ENCODE peak calls at places on chromosomes 3 and 15, in six cellular contexts. P is GM12878, R is upper lobe of right lung, N is IMR-90, G is A549, S is psoas muscle. W is an unnamed sample.
A peak's percentile ranks its signal among the peaks of the same experiment; 100 is the strongest.

GRCh38 chr3:35641920-35642532 is 2.7 kb downstream of the ARPP21 start:
- DNase-seq in N (no peak), G (no peak), R (no peak), P (no peak), S (no peak), W (no peak)

GRCh38 chr15:52370010-52370409 is 74.4 kb upstream of the MYO5C start:
- DNase-seq in G (no peak), S (no peak), N (peak; percentile 39), P (no peak), R (no peak), W (no peak)

GRCh38 chr15:95799286-95800187 is 531.0 kb upstream of the NR2F2 start:
- DNase-seq in S (no peak), P (no peak), G (peak; percentile 38), N (peak; percentile 90), R (no peak), W (peak; percentile 14)

GRCh38 chr15:74133703-74134386 is 3.5 kb downstream of the ISLR2 start:
- DNase-seq in P (no peak), N (no peak), R (no peak), G (no peak), S (no peak), W (no peak)

GRCh38 chr15:38035701-38036100 is 101.3 kb downstream of the TMCO5A start:
- DNase-seq in R (no peak), S (no peak), G (no peak), N (no peak), P (no peak), W (no peak)

GRCh38 chr3:172598904-172599303 is 75.7 kb upstream of the TNFSF10 start:
- DNase-seq in N (no peak), G (no peak), P (no peak), S (no peak), R (no peak), W (no peak)

GRCh38 chr3:184572528-184573270 is 11.1 kb downstream of the EPHB3 start:
- DNase-seq in P (no peak), G (no peak), S (peak; percentile 36), N (no peak), R (no peak), W (no peak)

GRCh38 chr3:129211772-129212171 is 28.1 kb upstream of the CNBP start:
- DNase-seq in G (peak; percentile 82), P (no peak), R (peak; percentile 88), S (peak; percentile 86), N (peak; percentile 79), W (peak; percentile 24)

GRCh38 chr3:31106912-31107311 is 212.5 kb upstream of the GADL1 start:
- DNase-seq in P (peak; percentile 32), R (no peak), N (no peak), S (no peak), G (no peak), W (no peak)

GRCh38 chr3:127781411-127782001 is 40.8 kb downstream of the MGLL start:
- DNase-seq in G (no peak), P (no peak), N (peak; percentile 85), S (peak; percentile 81), R (no peak), W (peak; percentile 90)

GRCh38 chr3:184339016-184339415 is 1.6 kb downstream of the FAM131A start:
- DNase-seq in R (no peak), N (no peak), G (no peak), S (no peak), P (no peak), W (no peak)

GRCh38 chr15:51830279-51830806 is 890 bp downstream of the TMOD3 start:
- DNase-seq in R (no peak), N (peak; percentile 51), G (no peak), S (no peak), P (no peak), W (no peak)

GRCh38 chr3:126399348-126399730 is 4.6 kb downstream of the CFAP100 start:
- DNase-seq in R (no peak), N (no peak), G (no peak), P (peak; percentile 64), S (no peak), W (no peak)

GRCh38 chr3:152961323-152961722 is 126.4 kb downstream of the P2RY1 start:
- DNase-seq in R (no peak), P (peak; percentile 5), G (peak; percentile 35), S (no peak), N (peak; percentile 0), W (no peak)

GRCh38 chr3:60594025-60594424 is 657.2 kb downstream of the FHIT start:
- DNase-seq in G (no peak), P (no peak), S (peak; percentile 80), R (peak; percentile 76), N (peak; percentile 45), W (no peak)

GRCh38 chr3:53083949-53084309 is 38.1 kb upstream of the SFMBT1 start:
- DNase-seq in N (no peak), R (no peak), P (no peak), G (no peak), S (no peak), W (no peak)

GRCh38 chr3:194657439-194657838 is 14.6 kb downstream of the LSG1 start:
- DNase-seq in R (no peak), P (no peak), N (no peak), G (no peak), S (no peak), W (no peak)

DNA sequence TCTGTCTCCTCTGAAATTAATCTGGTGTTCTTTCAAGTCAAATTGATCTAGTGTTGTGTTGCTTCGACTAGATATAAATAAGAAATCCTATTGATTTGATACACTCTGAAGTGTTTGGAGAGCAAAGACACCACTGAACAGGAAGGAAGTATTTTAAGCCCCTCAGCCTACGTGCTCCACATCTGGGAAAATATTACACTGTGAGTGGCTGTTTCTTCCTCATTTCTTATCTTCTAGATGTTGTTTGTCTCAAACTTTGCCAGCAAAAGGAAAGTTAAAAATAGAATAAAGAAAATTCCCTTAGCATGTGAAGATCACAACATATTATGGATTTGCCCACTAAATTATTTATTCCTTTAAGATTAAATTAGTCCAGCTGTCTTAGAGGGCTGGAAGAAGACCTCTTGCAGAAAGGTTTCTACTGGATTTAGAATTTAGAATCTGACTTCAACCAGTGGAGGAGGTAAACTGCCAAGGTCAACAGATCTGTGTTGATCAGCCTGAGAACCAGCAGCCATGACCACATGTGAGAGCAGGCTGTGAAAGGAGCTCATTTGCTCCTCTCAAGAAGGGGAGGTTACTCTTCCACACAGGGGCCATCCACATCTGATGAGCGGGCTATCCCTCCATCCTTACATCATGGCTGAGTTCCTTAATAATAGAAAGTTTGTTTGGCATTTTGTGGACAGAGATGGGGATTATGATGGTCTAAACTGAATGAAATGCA is 46.3 kb upstream of the ACKR4 start:
- DNase-seq in S (no peak), R (no peak), P (no peak), N (peak; percentile 26), G (no peak), W (no peak)
- H3K4me1 ChIP-seq in S (no peaks in the 10 kb centered on the region), R (peaks cover 6% of the 10 kb centered on the region), P (peaks cover 16% of the 10 kb centered on the region), N (peaks cover 14% of the 10 kb centered on the region), G (peaks cover 8% of the 10 kb centered on the region), W (peaks cover 29% of the 10 kb centered on the region)

DNA sequence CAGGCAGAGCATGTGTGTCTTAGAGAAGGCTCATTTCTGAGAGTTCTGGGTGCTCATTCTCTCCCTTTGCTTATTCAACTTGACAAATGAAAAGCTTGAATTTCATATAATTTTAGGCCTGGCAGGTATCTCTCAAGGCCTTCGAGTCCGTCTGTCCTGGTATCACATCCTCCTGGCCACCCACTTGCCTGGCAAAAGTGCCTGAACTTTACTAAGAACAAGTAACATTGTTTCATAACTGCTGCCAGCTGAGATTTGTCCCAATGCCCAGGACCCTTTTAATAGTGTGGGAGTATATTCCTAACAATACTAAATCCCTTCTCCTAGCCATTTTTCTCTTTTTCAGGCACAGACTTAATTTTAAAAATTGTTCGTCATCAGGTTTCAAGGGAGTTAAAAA is 18.1 kb downstream of the LARP6 start:
- DNase-seq in S (no peak), R (no peak), P (no peak), N (no peak), G (no peak), W (peak; percentile 18)
- H3K27ac ChIP-seq in S (no peak overlapping the region), R (no peak overlapping the region), P (no peak overlapping the region), N (no peak overlapping the region), G (no peak overlapping the region), W (no peak overlapping the region)

DNA sequence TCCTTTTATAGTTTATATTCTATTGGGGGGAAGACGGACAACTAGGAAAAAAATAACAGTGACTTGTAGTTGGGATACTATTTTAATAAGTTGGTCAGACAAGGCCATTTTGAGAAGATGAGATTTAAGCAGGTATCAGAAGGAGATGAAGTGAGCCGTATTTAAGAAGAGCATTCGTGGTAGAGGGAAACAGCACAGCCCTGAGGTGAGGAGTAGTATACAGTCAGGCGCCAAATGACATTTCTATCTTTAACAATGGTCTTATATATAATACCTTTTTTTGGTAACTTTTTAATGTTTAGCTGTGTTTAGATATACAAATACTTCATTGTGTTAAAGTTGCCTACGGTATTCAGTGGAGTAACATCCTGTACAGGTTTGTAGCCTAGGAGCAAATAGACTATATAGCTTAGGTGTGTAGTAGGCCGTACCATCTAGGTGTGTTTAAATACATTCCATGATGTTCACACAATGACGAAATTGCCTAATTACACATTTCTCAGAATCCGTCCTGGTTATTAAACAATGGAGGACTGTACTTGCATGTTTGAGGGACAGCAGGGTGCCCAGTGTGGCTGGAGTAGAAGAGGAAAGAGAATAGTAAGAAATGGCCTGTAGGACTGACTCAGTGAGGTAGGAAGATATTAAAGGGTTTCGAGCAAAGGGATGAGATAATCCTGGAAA is 1.6 kb downstream of the NKTR start:
- DNase-seq in N (peak; percentile 22), R (no peak), S (no peak), P (no peak), G (no peak), W (no peak)
- H3K4me1 ChIP-seq in N (peaks cover 3% of the 10 kb centered on the region), R (peaks cover 37% of the 10 kb centered on the region), S (peaks cover 35% of the 10 kb centered on the region), P (peaks cover 3% of the 10 kb centered on the region), G (peaks cover 42% of the 10 kb centered on the region), W (peaks cover 8% of the 10 kb centered on the region)

GRCh38 chr3:138046084-138046483 is 36.1 kb downstream of the CLDN18 start:
- DNase-seq in N (no peak), R (no peak), S (no peak), P (no peak), G (no peak), W (no peak)

GRCh38 chr3:138051946-138052802 is 42.2 kb downstream of the CLDN18 start:
- DNase-seq in R (peak; percentile 80), S (no peak), N (peak; percentile 62), P (no peak), G (peak; percentile 7), W (no peak)

GRCh38 chr3:138046955-138047354 is 37.0 kb downstream of the CLDN18 start:
- DNase-seq in S (no peak), P (peak; percentile 54), N (no peak), G (no peak), R (no peak), W (no peak)

GRCh38 chr3:138047596-138048195 is 37.7 kb downstream of the CLDN18 start:
- DNase-seq in G (no peak), S (no peak), N (no peak), R (no peak), P (no peak), W (no peak)

DNA sequence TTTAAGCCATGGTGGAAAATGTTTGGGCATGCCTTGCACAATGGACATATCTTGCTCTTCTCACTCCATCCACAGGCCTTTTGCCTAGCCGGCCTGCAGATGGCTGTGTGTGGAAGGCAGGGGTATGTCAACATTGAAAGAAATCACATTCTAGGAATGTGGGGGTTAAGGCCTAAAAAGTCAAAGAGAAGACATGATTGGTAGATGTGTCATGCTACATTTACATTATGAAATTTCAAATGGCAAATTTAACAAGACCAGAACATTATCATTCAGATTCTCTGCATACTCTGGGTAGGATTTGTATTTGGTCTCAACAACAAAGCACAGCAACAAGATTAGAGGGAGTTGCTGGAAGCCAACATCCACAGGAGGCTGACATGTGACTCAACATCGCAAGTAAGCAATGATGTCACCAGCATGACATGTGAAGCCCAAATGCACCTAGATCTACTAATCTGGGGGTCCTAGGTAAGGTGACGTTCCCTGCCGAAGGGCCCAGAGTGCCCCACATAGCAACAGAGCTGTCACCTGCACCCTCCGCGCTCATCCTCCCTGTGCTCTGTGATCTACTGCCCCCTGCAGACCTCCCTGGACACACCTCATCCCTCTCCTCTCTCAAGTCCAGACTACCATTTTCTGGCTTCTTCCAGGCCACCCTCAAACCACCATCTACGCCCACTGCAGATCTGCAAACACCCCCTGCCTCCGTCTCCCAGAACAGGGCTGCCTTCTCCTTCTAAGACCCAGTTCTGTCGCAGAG is 39.4 kb downstream of the CLDN18 start:
- DNase-seq in R (no peak), G (no peak), P (no peak), S (no peak), N (peak; percentile 94), W (no peak)
- H3K27ac ChIP-seq in R (no peak overlapping the region), G (no peak overlapping the region), P (no peak overlapping the region), S (no peak overlapping the region), N (peak overlapping the region; percentile 93), W (no peak overlapping the region)